ENCODE peak calls at places on chromosomes 4 and X, in five cellular contexts. P is kidney epithelial cell; J is tibial artery; V is fibroblast of mammary gland; W is activated T-helper 1 cell treated with anti-CD3 and anti-CD28 coated beads, Interleukin-2, amount 50 U/mL, for 16 hours. R is an unnamed sample.

GRCh38 chr4:66991521-66991920 is 553.8 kb downstream of the CENPC start:
- DNase-seq in J (no peak), V (no peak), P (no peak), W (no peak), R (no peak)

GRCh38 chrX:39762266-39762841 is 335.4 kb downstream of the BCOR start:
- DNase-seq in W (no peak), J (no peak), V (peak; percentile 91), P (no peak), R (no peak)

GRCh38 chr4:127268367-127268766 is 364.4 kb upstream of the INTU start:
- DNase-seq in V (no peak), W (no peak), P (no peak), J (no peak), R (no peak)

GRCh38 chrX:42149281-42149680 is 225.9 kb upstream of the CASK start:
- DNase-seq in J (no peak), W (no peak), P (no peak), V (no peak), R (no peak)

GRCh38 chr4:76752911-76753494 is 144.9 kb downstream of the SOWAHB start:
- DNase-seq in W (no peak), P (peak; percentile 94), V (peak; percentile 100), J (peak; percentile 72), R (no peak)

GRCh38 chrX:122579036-122579435 is 605.0 kb upstream of the GRIA3 start:
- DNase-seq in W (no peak), J (no peak), P (no peak), V (no peak), R (no peak)

GRCh38 chr4:185925910-185926360 is 113.9 kb upstream of the SORBS2 start:
- DNase-seq in W (no peak), V (no peak), J (no peak), P (no peak), R (no peak)

GRCh38 chr4:73068496-73069337 is 799 bp downstream of the COX18 start:
- DNase-seq in W (no peak), V (peak; percentile 44), P (no peak), J (no peak), R (no peak)

GRCh38 chr4:17561195-17561909 is 15.6 kb upstream of the LAP3 start:
- DNase-seq in W (no peak), V (peak; percentile 93), J (no peak), P (no peak), R (no peak)

GRCh38 chrX:150487369-150488094 is 80.9 kb upstream of the MTM1 start:
- DNase-seq in P (no peak), J (no peak), W (no peak), V (no peak), R (no peak)

GRCh38 chr4:71049395-71049794 is 55.9 kb downstream of the DCK start:
- DNase-seq in P (no peak), V (no peak), W (no peak), J (no peak), R (no peak)

GRCh38 chr4:141395246-141395830 is 174.6 kb downstream of the ZNF330 start:
- DNase-seq in P (no peak), V (no peak), J (no peak), W (no peak), R (no peak)

GRCh38 chr4:84569009-84569408 is 13.9 kb upstream of the CDS1 start:
- DNase-seq in P (no peak), W (no peak), V (no peak), J (no peak), R (no peak)

GRCh38 chr4:118112117-118112516 is 77.8 kb downstream of the NDST3 start:
- DNase-seq in J (no peak), P (no peak), V (no peak), W (no peak), R (no peak)

GRCh38 chr4:6472387-6473263 is at the start of gene PPP2R2C:
- DNase-seq in P (no peak), V (no peak), W (no peak), J (no peak), R (peak; percentile 73)

R was measured in lower leg skin.